ENCODE peak calls at places on chromosomes 1 and 21, in four cellular contexts. C is kidney, E is heart left ventricle, M is A549. R is an unnamed sample.

GRCh38 chr1:58251415-58252073 is 295.0 kb downstream of the OMA1 start:
- DNase-seq in C (no peak), E (no peak), M (no peak), R (no peak)

GRCh38 chr1:205199931-205200299 is 11.6 kb downstream of the DSTYK start:
- DNase-seq in C (no peak), E (no peak), M (no peak), R (no peak)

GRCh38 chr1:226349081-226349480 is 40.1 kb upstream of the LIN9 start:
- DNase-seq in C (peak; percentile 43), E (no peak), M (no peak), R (no peak)

GRCh38 chr1:19306941-19307340 is 5.0 kb downstream of the AKR7A2 start:
- DNase-seq in C (no peak), E (peak; percentile 46), M (no peak), R (no peak)

GRCh38 chr21:45979141-45979631 is 2.4 kb upstream of the COL6A1 start:
- DNase-seq in C (peak; percentile 69), E (peak; percentile 63), M (no peak), R (no peak)

GRCh38 chr21:41605178-41605933 is 97.4 kb upstream of the TMPRSS2 start:
- DNase-seq in C (no peak), E (no peak), M (no peak), R (no peak)

GRCh38 chr1:24020032-24020431 is 39.9 kb upstream of the SRSF10 start:
- DNase-seq in C (no peak), E (no peak), M (no peak), R (no peak)

GRCh38 chr1:97297611-97298010 is 576.0 kb downstream of the PTBP2 start:
- DNase-seq in C (no peak), E (no peak), M (no peak), R (no peak)

GRCh38 chr21:42140196-42140934 is 69.2 kb downstream of the UMODL1 start:
- DNase-seq in C (peak; percentile 69), E (peak; percentile 49), M (no peak), R (no peak)

GRCh38 chr1:66758247-66758755 is 6.0 kb downstream of the DYNLT5 start:
- DNase-seq in C (no peak), E (no peak), M (no peak), R (no peak)

GRCh38 chr1:245704765-245705164 is 550.0 kb downstream of the KIF26B start:
- DNase-seq in C (no peak), E (no peak), M (no peak), R (no peak)

GRCh38 chr1:43853161-43853921 is 80.3 kb upstream of the ARTN start:
- DNase-seq in C (no peak), E (peak; percentile 84), M (no peak), R (peak; percentile 59)

GRCh38 chr1:224211262-224211962 is 28.4 kb downstream of the DEGS1 start:
- DNase-seq in C (no peak), E (no peak), M (no peak), R (no peak)

GRCh38 chr1:84759756-84760155 is 69.5 kb upstream of the SSX2IP start:
- DNase-seq in C (peak; percentile 44), E (no peak), M (no peak), R (no peak)

GRCh38 chr1:156291226-156292061 is 4.0 kb downstream of the GLMP start:
- DNase-seq in C (peak; percentile 94), E (peak; percentile 93), M (peak; percentile 26), R (peak; percentile 83)

GRCh38 chr1:221994274-221994698 is 252.4 kb upstream of the DUSP10 start:
- DNase-seq in C (no peak), E (no peak), M (no peak), R (peak; percentile 55)

GRCh38 chr1:231407537-231408396 is 14.3 kb downstream of the EGLN1 start:
- DNase-seq in C (no peak), E (no peak), M (no peak), R (no peak)

GRCh38 chr1:26700711-26701110 is 4.9 kb downstream of the ARID1A start:
- DNase-seq in C (no peak), E (no peak), M (no peak), R (no peak)

GRCh38 chr1:59747469-59748014 is 67.2 kb upstream of the HOOK1 start:
- DNase-seq in C (no peak), E (no peak), M (no peak), R (no peak)

GRCh38 chr1:4004635-4005430 is 104.8 kb upstream of the C1orf174 start:
- DNase-seq in C (peak; percentile 54), E (no peak), M (no peak), R (no peak)

GRCh38 chr1:68977211-68977610 is 480.3 kb upstream of the DEPDC1 start:
- DNase-seq in C (no peak), E (no peak), M (no peak), R (no peak)

GRCh38 chr1:1980467-1981141 is 23.0 kb downstream of the CFAP74 start:
- DNase-seq in C (peak; percentile 66), E (peak; percentile 41), M (no peak), R (no peak)

GRCh38 chr21:39660191-39660590 is 47.5 kb downstream of the B3GALT5 start:
- DNase-seq in C (no peak), E (no peak), M (no peak), R (no peak)

GRCh38 chr1:86430376-86430775 is 6.4 kb downstream of the CLCA2 start:
- DNase-seq in C (no peak), E (no peak), M (no peak), R (no peak)

GRCh38 chr1:113749402-113749801 is 9.9 kb downstream of the PHTF1 start:
- DNase-seq in C (no peak), E (no peak), M (no peak), R (no peak)

GRCh38 chr1:186304982-186305949 is 69.8 kb downstream of the TPR start:
- DNase-seq in C (no peak), E (no peak), M (peak; percentile 53), R (no peak)

GRCh38 chr1:40404670-40405462 is 31.3 kb downstream of the SMAP2 start:
- DNase-seq in C (no peak), E (no peak), M (peak; percentile 13), R (no peak)

GRCh38 chr1:227437495-227438008 is 119.3 kb upstream of the CDC42BPA start:
- DNase-seq in C (no peak), E (no peak), M (peak; percentile 87), R (no peak)

GRCh38 chr1:94720091-94720793 is 99.9 kb upstream of the SLC44A3 start:
- DNase-seq in C (no peak), E (no peak), M (no peak), R (peak; percentile 88)

GRCh38 chr1:228149341-228150020 is at the start of gene GJC2:
- DNase-seq in C (peak; percentile 86), E (peak; percentile 76), M (no peak), R (no peak)

GRCh38 chr1:46812996-46813857 is 14.4 kb downstream of the CYP4B1 start:
- DNase-seq in C (no peak), E (no peak), M (no peak), R (no peak)

GRCh38 chr1:87386217-87386790 is 57.6 kb downstream of the LMO4 start:
- DNase-seq in C (no peak), E (no peak), M (no peak), R (no peak)

GRCh38 chr1:165235158-165235776 is 121.2 kb downstream of the LMX1A start:
- DNase-seq in C (peak; percentile 61), E (no peak), M (no peak), R (no peak)

GRCh38 chr1:235943581-235944114 is 76.9 kb upstream of the LYST start:
- DNase-seq in C (no peak), E (no peak), M (no peak), R (no peak)

GRCh38 chr1:215710340-215710971 is 143.4 kb downstream of the KCTD3 start:
- DNase-seq in C (no peak), E (no peak), M (peak; percentile 7), R (no peak)
- TF ChIP-seq CTCF in C (peak; percentile 7), E (peak; percentile 49), M (peak; percentile 35), R (peak; percentile 54)

DNA sequence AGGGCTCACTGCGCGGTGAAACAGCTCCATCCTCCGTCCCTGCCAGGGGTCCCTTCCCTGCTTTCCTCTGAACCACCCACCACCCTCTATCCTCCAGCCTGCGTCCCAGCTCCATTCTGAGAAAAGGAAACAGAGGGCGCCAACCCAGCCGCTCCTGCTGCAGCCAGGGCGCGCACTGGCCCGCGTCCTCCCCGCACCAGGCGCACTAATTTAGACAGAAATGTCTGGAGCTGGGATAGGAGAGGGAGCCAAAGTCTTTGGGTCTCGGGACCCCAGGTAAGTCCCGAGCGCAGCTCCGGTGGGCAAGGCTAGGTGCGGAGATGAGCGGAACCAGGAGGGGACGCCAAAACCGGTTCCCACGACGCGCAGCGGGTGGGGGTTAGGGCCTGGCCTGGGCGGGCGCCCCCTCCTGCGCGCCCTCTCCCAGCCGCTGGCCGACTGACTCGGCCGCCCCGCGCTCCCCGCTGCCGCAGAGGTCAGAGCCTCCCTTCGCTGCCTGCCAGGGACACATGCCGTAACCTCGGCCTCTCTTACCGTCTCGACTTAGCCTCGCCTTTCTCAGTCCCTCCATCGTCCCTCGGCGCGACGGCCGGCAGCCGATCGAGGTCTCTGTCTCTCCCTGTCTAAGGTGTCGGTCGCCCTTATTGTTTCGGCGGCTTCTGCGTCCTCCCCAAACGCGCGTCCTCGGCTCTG is 2.0 kb downstream of the CAMK2N1 start:
- DNase-seq in C (no peak), E (no peak), M (no peak), R (no peak)
- TF ChIP-seq CTCF in C (no peak), E (peak; percentile 14), M (peak; percentile 35), R (no peak)

DNA sequence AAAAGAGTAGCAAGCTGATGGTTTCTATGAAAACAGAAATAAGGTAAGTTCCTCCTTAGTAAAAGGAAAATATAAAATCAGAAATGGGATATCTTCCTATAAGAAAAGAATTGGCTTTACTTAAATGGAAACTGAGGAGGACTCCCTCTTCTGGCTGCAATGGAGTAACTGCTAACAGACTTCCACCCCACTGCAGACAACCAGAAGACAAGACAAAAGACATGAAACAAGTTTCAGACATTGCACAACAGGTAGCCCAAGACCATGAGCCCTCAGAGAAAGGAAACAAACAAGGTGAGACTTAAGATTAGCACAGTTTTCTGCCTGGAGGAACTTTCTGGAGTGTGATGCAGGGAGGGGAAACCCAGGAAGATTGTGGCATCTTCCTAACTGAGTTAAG is 17.0 kb upstream of the OLFML2B start:
- DNase-seq in C (no peak), E (no peak), M (no peak), R (no peak)
- TF ChIP-seq CTCF in C (peak; percentile 26), E (peak; percentile 29), M (peak; percentile 28), R (no peak)

DNA sequence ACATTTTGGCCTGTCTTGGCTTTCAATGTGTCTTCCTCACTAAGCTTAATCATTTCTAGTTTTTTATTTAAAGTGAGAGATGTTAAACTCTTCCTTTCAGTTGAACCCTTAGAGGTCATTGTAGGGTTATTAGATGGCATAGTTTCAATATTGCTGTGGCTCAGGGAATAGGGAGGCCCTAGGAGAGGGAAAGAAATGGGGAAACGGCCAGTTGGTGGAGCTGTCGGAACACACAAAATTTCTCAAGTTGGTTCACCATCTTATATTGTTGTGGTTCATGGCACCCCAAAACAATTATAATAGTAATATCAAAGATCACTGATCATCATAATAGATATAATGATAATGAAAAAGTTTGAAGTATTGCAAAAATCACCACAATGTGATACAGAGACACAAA is 31.4 kb upstream of the KAZN start:
- DNase-seq in C (no peak), E (no peak), M (no peak), R (no peak)
- TF ChIP-seq CTCF in C (no peak), E (no peak), M (peak; percentile 39), R (no peak)

R was measured in CD14-positive monocyte.